ENCODE peak calls at places on chromosomes 7 and 10, in six cellular contexts. C is RWPE1, G is lung, P is H9, K is mesothelial cell of epicardium, Y is ascending aorta. F is an unnamed sample.

GRCh38 chr10:88108115-88108610 is 244.7 kb downstream of the PTEN start:
- DNase-seq in P (no peak), K (no peak), G (no peak), Y (no peak), C (no peak), F (no peak)

GRCh38 chr10:114550756-114551290 is 107.3 kb downstream of the ABLIM1 start:
- DNase-seq in C (no peak), G (no peak), Y (no peak), K (no peak), P (no peak), F (no peak)

GRCh38 chr7:82506208-82506607 is 62.6 kb upstream of the CACNA2D1 start:
- DNase-seq in Y (no peak), C (no peak), K (no peak), G (no peak), P (no peak), F (no peak)

GRCh38 chr7:127887631-127888030 is 143.6 kb downstream of the LRRC4 start:
- DNase-seq in P (no peak), K (no peak), Y (no peak), C (no peak), G (no peak), F (no peak)

GRCh38 chr7:127066974-127067373 is 185.8 kb downstream of the GRM8 start:
- DNase-seq in G (no peak), P (peak), Y (no peak), K (no peak), C (no peak), F (no peak)

GRCh38 chr7:77157446-77157845 is 35.0 kb downstream of the CCDC146 start:
- DNase-seq in K (no peak), G (no peak), P (no peak), C (no peak), Y (no peak), F (peak)

GRCh38 chr7:14233026-14233897 is 243.8 kb upstream of the ETV1 start:
- DNase-seq in P (no peak), G (no peak), K (no peak), Y (no peak), C (peak), F (no peak)

GRCh38 chr10:99234067-99234738 is 1.4 kb downstream of the HPSE2 start:
- DNase-seq in K (peak), P (peak), C (peak), G (peak), Y (no peak), F (no peak)

GRCh38 chr10:99788598-99789259 is 6.3 kb downstream of the ABCC2 start:
- DNase-seq in C (no peak), K (no peak), P (no peak), G (peak), Y (peak), F (peak)

GRCh38 chr10:58651040-58651439 is 138.4 kb downstream of the BICC1 start:
- DNase-seq in C (no peak), K (no peak), G (no peak), P (no peak), Y (no peak), F (no peak)

GRCh38 chr10:13053794-13054462 is 46.0 kb upstream of the OPTN start:
- DNase-seq in G (no peak), C (peak), K (no peak), Y (no peak), P (peak), F (no peak)

GRCh38 chr7:27992092-27992491 is 188.5 kb downstream of the JAZF1 start:
- DNase-seq in C (no peak), K (no peak), Y (no peak), P (no peak), G (no peak), F (no peak)

GRCh38 chr7:18684899-18685298 is 189.3 kb downstream of the HDAC9 start:
- DNase-seq in C (no peak), Y (no peak), P (no peak), G (no peak), K (no peak), F (no peak)

GRCh38 chr10:55183993-55184392 is 383.0 kb upstream of the PCDH15 start:
- DNase-seq in Y (no peak), C (no peak), G (no peak), P (no peak), K (no peak), F (peak)

GRCh38 chr7:84675633-84676034 is 481.0 kb upstream of the SEMA3A start:
- DNase-seq in G (no peak), Y (no peak), K (no peak), C (peak), P (no peak), F (no peak)

GRCh38 chr10:32004161-32004591 is 52.0 kb downstream of the KIF5B start:
- DNase-seq in K (no peak), C (no peak), P (peak), Y (no peak), G (no peak), F (no peak)

GRCh38 chr7:158075633-158076001 is 512.0 kb downstream of the PTPRN2 start:
- DNase-seq in G (no peak), C (no peak), Y (no peak), P (no peak), K (no peak), F (no peak)

GRCh38 chr7:144011458-144012230 is 11.5 kb downstream of the OR6B1 start:
- DNase-seq in Y (no peak), G (no peak), C (peak), K (no peak), P (no peak), F (no peak)

GRCh38 chr7:73367006-73367405 is 39.0 kb downstream of the FKBP6 start:
- DNase-seq in P (no peak), G (no peak), Y (no peak), C (no peak), K (no peak), F (no peak)

GRCh38 chr7:157903296-157903695 is 566.5 kb downstream of the DNAJB6 start:
- DNase-seq in K (no peak), P (no peak), C (no peak), G (no peak), Y (no peak), F (no peak)

GRCh38 chr7:24971333-24972165 is 8.4 kb downstream of the OSBPL3 start:
- DNase-seq in Y (no peak), K (no peak), C (peak), G (no peak), P (peak), F (peak)

DNA sequence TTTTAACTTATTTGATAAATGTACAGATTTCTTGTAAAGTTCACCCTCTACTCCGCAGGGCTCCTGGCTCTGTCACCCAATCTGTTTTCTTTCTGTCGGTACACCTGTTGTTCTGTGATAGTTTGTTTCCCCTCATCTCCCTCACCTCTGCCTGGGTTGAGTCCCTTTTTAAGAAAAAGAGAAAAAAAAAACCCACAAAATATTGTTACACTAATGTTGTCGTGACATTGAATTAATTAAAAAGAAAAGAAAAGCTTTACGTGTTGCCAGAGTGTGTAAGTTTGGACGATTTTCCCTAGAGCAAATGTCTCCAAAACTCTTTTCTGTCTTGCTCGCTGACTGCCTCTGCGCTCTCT is 3.4 kb downstream of the HMX3 start:
- DNase-seq in P (no peak), G (no peak), K (no peak), C (no peak), Y (no peak), F (no peak)
- TF ChIP-seq CTCF in P (no peak), G (no peak), K (no peak), C (no peak), Y (no peak), F (no peak)

GRCh38 chr7:44213872-44214595 is 13.3 kb downstream of the YKT6 start:
- DNase-seq in P (peak), Y (no peak), K (peak), C (peak), G (no peak), F (no peak)
- TF ChIP-seq CTCF in P (peak), Y (no peak), K (no peak), C (peak), G (no peak), F (peak)

GRCh38 chr7:125316451-125316850 is 386.8 kb upstream of the POT1 start:
- DNase-seq in K (no peak), P (peak), G (no peak), Y (no peak), C (peak), F (peak)
- TF ChIP-seq CTCF in K (no peak), P (peak), G (no peak), Y (no peak), C (no peak), F (peak)

GRCh38 chr10:96721207-96721572 is 876 bp upstream of the PIK3AP1 start:
- DNase-seq in K (no peak), G (no peak), P (peak), Y (no peak), C (no peak), F (no peak)
- TF ChIP-seq CTCF in K (no peak), G (no peak), P (peak), Y (no peak), C (no peak), F (peak)

GRCh38 chr10:50294582-50294981 is 43.3 kb upstream of the ASAH2 start:
- DNase-seq in P (no peak), Y (no peak), G (no peak), C (no peak), K (no peak), F (no peak)

GRCh38 chr10:50293508-50294320 is 42.4 kb upstream of the ASAH2 start:
- DNase-seq in Y (no peak), P (no peak), G (no peak), C (no peak), K (no peak), F (no peak)

GRCh38 chr10:50295367-50295766 is 44.1 kb upstream of the ASAH2 start:
- DNase-seq in P (no peak), G (no peak), C (no peak), Y (no peak), K (no peak), F (no peak)

GRCh38 chr10:50289196-50289595 is 37.9 kb upstream of the ASAH2 start:
- DNase-seq in C (no peak), G (no peak), K (no peak), Y (no peak), P (no peak), F (no peak)

GRCh38 chr10:50291261-50291850 is 40.0 kb upstream of the ASAH2 start:
- DNase-seq in K (no peak), C (no peak), Y (no peak), G (no peak), P (no peak), F (peak)
- TF ChIP-seq CTCF in K (no peak), C (no peak), Y (peak), G (no peak), P (peak), F (peak)

GRCh38 chr10:108591417-108591816 is 1331.9 kb downstream of the XPNPEP1 start:
- DNase-seq in C (no peak), Y (no peak), P (no peak), K (no peak), G (no peak), F (no peak)

GRCh38 chr10:108583827-108584226 is 1339.5 kb downstream of the XPNPEP1 start:
- DNase-seq in C (no peak), Y (no peak), K (no peak), G (no peak), P (no peak), F (no peak)

GRCh38 chr10:108582387-108582786 is 1340.9 kb downstream of the XPNPEP1 start:
- DNase-seq in C (no peak), P (no peak), Y (no peak), G (no peak), K (no peak), F (no peak)

GRCh38 chr10:108582888-108583287 is 1340.4 kb downstream of the XPNPEP1 start:
- DNase-seq in G (no peak), P (no peak), C (no peak), K (no peak), Y (no peak), F (no peak)

DNA sequence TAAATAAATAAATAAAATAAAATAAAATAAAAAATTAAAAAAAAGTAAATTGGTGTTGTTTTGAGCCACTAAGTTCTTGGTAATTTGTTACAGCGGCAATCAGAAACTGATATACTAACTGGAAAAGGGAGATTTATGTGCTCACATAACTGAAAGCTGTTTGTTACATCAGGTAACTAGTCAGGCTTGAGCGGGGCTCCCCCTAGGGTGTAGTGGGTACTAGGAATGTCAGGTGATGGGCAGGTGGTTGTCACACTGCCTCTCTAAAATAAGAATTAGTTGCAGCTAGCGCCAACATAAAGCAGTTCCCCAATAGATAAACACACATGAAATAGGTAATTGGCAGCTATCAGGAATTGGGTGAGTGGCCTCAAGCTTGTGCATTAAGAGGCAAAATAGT is 1336.9 kb downstream of the XPNPEP1 start:
- DNase-seq in Y (no peak), G (no peak), C (no peak), K (no peak), P (peak), F (no peak)
- TF ChIP-seq CTCF in Y (no peak), G (no peak), C (no peak), K (no peak), P (peak), F (no peak)

GRCh38 chr7:97422046-97422445 is 304.5 kb downstream of the SDHAF3 start:
- DNase-seq in K (no peak), G (no peak), Y (no peak), P (no peak), C (no peak), F (peak)

GRCh38 chr7:97419898-97420297 is 302.4 kb downstream of the SDHAF3 start:
- DNase-seq in K (no peak), C (no peak), G (no peak), P (no peak), Y (no peak), F (no peak)

GRCh38 chr7:97421307-97421905 is 303.9 kb downstream of the SDHAF3 start:
- DNase-seq in P (no peak), K (no peak), Y (no peak), C (no peak), G (no peak), F (peak)

DNA sequence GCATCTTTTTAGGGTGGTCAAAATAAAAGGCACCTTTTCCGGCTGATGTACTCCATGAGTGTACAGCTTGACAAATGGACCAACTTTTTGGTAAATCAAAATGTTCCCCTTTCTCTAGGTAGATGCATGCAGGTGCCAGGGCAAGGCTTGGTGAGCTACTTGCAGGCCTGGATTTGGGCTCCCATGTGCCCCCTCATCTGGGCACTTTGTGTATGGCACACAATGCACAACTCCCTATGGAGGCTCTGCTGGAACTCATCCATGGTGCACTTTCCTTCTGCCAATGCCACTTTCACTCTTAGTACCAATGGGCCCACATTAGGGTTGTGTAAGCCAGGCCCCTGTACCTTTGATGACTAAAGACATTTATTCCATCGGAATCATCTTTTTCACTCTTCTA is 300.8 kb downstream of the SDHAF3 start:
- DNase-seq in C (no peak), P (peak), G (no peak), Y (no peak), K (no peak), F (no peak)
- TF ChIP-seq CTCF in C (no peak), P (peak), G (no peak), Y (no peak), K (no peak), F (no peak)

GRCh38 chr7:69399038-69399800 is 199.1 kb upstream of the AUTS2 start:
- DNase-seq in G (no peak), C (no peak), K (no peak), Y (no peak), P (peak), F (no peak)

GRCh38 chr7:69402696-69403095 is 195.6 kb upstream of the AUTS2 start:
- DNase-seq in C (no peak), Y (no peak), K (no peak), P (no peak), G (no peak), F (no peak)

GRCh38 chr7:69403169-69403568 is 195.1 kb upstream of the AUTS2 start:
- DNase-seq in Y (no peak), G (no peak), K (no peak), P (peak), C (no peak), F (no peak)
- TF ChIP-seq CTCF in Y (no peak), G (no peak), K (no peak), P (peak), C (no peak), F (no peak)

GRCh38 chr7:4479367-4480039 is 202.6 kb upstream of the FOXK1 start:
- DNase-seq in P (peak), G (no peak), Y (no peak), C (peak), K (no peak), F (peak)
- TF ChIP-seq CTCF in P (peak), G (no peak), Y (peak), C (peak), K (peak), F (peak)

GRCh38 chr10:22986771-22987542 is 59.1 kb downstream of the ARMC3 start:
- DNase-seq in K (no peak), P (no peak), G (no peak), Y (no peak), C (peak), F (no peak)
- TF ChIP-seq CTCF in K (peak), P (peak), G (peak), Y (peak), C (peak), F (peak)

F was measured in epithelial cell of proximal tubule.